ENCODE peak calls at places on chromosomes 2 and 18, in nine cellular contexts. H is COR-L47; O is HuH-7; U is spleen; R is B cell; Q is activated T-helper 1 cell treated with anti-CD3 and anti-CD28 coated beads, Interleukin-12 subunit alpha, Interleukin-12 subunit beta, Interleukin-2, Interleukin-4 antibody, amounts not matched to agents 30 ng/mL and 10 ng/mL and 1 ng/mL, durations not matched to agents 14 hours and 24 hours and 36 hours; M is iris pigment epithelial cell; P is hippocampal formation; B is activated T-cell treated with anti-CD3 and anti-CD28 coated beads for 1 hour. F is an unnamed sample.

GRCh38 chr2:143903172-143903856 is 616.6 kb downstream of the ZEB2 start:
- DNase-seq in H (no peak), O (no peak), U (no peak), R (no peak), Q (no peak), M (peak), P (no peak), B (no peak), F (no peak)

GRCh38 chr2:172285010-172285621 is 142.3 kb upstream of the ITGA6 start:
- DNase-seq in H (no peak), O (no peak), U (no peak), R (no peak), Q (no peak), M (peak), P (peak), B (no peak), F (peak)

GRCh38 chr2:159226059-159226461 is 60.4 kb downstream of the WDSUB1 start:
- DNase-seq in H (no peak), O (no peak), U (no peak), R (no peak), Q (no peak), M (peak), P (no peak), B (no peak), F (no peak)

GRCh38 chr2:209596275-209596674 is 172.4 kb downstream of the MAP2 start:
- DNase-seq in H (no peak), O (no peak), U (no peak), R (no peak), Q (no peak), M (no peak), P (no peak), B (no peak), F (no peak)

GRCh38 chr2:241777686-241778627 is 1.3 kb downstream of the GAL3ST2 start:
- DNase-seq in H (no peak), O (no peak), U (peak), R (no peak), Q (no peak), M (no peak), P (no peak), B (no peak), F (no peak)

GRCh38 chr18:13377496-13377895 is 158.9 kb downstream of the LDLRAD4 start:
- DNase-seq in H (no peak), O (no peak), U (no peak), R (no peak), Q (peak), M (peak), P (no peak), B (no peak), F (no peak)

GRCh38 chr2:48112911-48113687 is 206.8 kb upstream of the FBXO11 start:
- DNase-seq in H (no peak), O (no peak), U (no peak), R (no peak), Q (no peak), M (peak), P (no peak), B (no peak), F (no peak)

GRCh38 chr18:69958422-69958821 is 10.7 kb upstream of the CD226 start:
- DNase-seq in H (no peak), O (no peak), U (no peak), R (no peak), Q (no peak), M (no peak), P (no peak), B (no peak), F (no peak)

GRCh38 chr2:143819190-143819735 is 690.0 kb downstream of the ARHGAP15 start:
- DNase-seq in H (no peak), O (no peak), U (no peak), R (no peak), Q (no peak), M (no peak), P (no peak), B (no peak), F (no peak)

GRCh38 chr2:5195636-5196035 is 496.5 kb upstream of the SOX11 start:
- DNase-seq in H (no peak), O (no peak), U (no peak), R (no peak), Q (no peak), M (no peak), P (no peak), B (no peak), F (no peak)

GRCh38 chr2:177180269-177181021 is 32.1 kb upstream of the HNRNPA3 start:
- DNase-seq in H (no peak), O (no peak), U (no peak), R (no peak), Q (no peak), M (no peak), P (no peak), B (no peak), F (no peak)

GRCh38 chr2:34261701-34262100 is 662.6 kb upstream of the FAM98A start:
- DNase-seq in H (no peak), O (no peak), U (no peak), R (no peak), Q (no peak), M (no peak), P (no peak), B (no peak), F (no peak)

GRCh38 chr2:20018576-20019152 is 6.2 kb upstream of the MATN3 start:
- DNase-seq in H (no peak), O (no peak), U (no peak), R (no peak), Q (no peak), M (no peak), P (no peak), B (no peak), F (no peak)

GRCh38 chr2:60710707-60711106 is 45.4 kb upstream of the PAPOLG start:
- DNase-seq in H (no peak), O (no peak), U (no peak), R (no peak), Q (no peak), M (peak), P (peak), B (no peak), F (peak)

GRCh38 chr2:158357122-158357521 is 99.4 kb downstream of the CCDC148 start:
- DNase-seq in H (no peak), O (no peak), U (no peak), R (no peak), Q (no peak), M (no peak), P (no peak), B (no peak), F (no peak)

GRCh38 chr2:58042486-58042970 is 4.1 kb upstream of the VRK2 start:
- DNase-seq in H (peak), O (no peak), U (no peak), R (no peak), Q (no peak), M (peak), P (no peak), B (no peak), F (no peak)

GRCh38 chr2:86809481-86810121 is 18.9 kb upstream of the CD8A start:
- DNase-seq in H (no peak), O (peak), U (no peak), R (no peak), Q (no peak), M (no peak), P (no peak), B (no peak), F (no peak)

GRCh38 chr2:186460465-186460864 is 25.6 kb upstream of the ZC3H15 start:
- DNase-seq in H (peak), O (no peak), U (no peak), R (no peak), Q (no peak), M (peak), P (no peak), B (no peak), F (no peak)

GRCh38 chr2:174035981-174036742 is 71.0 kb upstream of the SP3 start:
- DNase-seq in H (no peak), O (no peak), U (no peak), R (peak), Q (no peak), M (peak), P (no peak), B (no peak), F (no peak)

GRCh38 chr18:48975817-48976649 is 25.3 kb upstream of the SMAD7 start:
- DNase-seq in H (peak), O (no peak), U (peak), R (no peak), Q (peak), M (peak), P (no peak), B (peak), F (peak)

GRCh38 chr2:128494307-128494639 is 175.6 kb upstream of the HS6ST1 start:
- DNase-seq in H (no peak), O (no peak), U (no peak), R (no peak), Q (no peak), M (no peak), P (no peak), B (no peak), F (no peak)

GRCh38 chr2:175030380-175031271 is 25.4 kb upstream of the CHN1 start:
- DNase-seq in H (peak), O (peak), U (no peak), R (no peak), Q (no peak), M (peak), P (no peak), B (no peak), F (no peak)

GRCh38 chr18:23504720-23505119 is 1.4 kb downstream of the RMC1 start:
- DNase-seq in H (no peak), O (no peak), U (no peak), R (no peak), Q (no peak), M (no peak), P (no peak), B (no peak), F (no peak)

GRCh38 chr2:113872201-113872600 is 17.7 kb upstream of the ACTR3 start:
- DNase-seq in H (no peak), O (no peak), U (no peak), R (no peak), Q (no peak), M (peak), P (no peak), B (no peak), F (no peak)

GRCh38 chr2:189798312-189799029 is 14.2 kb downstream of the PMS1 start:
- DNase-seq in H (peak), O (no peak), U (no peak), R (no peak), Q (no peak), M (peak), P (peak), B (no peak), F (peak)

GRCh38 chr18:49784427-49785185 is 28.7 kb downstream of the ACAA2 start:
- DNase-seq in H (no peak), O (no peak), U (no peak), R (no peak), Q (no peak), M (peak), P (no peak), B (no peak), F (no peak)

GRCh38 chr2:75587954-75588587 is 27.3 kb upstream of the EVA1A start:
- DNase-seq in H (no peak), O (no peak), U (no peak), R (no peak), Q (no peak), M (peak), P (no peak), B (no peak), F (no peak)

GRCh38 chr2:111705711-111706323 is 178.2 kb downstream of the ANAPC1 start:
- DNase-seq in H (no peak), O (no peak), U (no peak), R (peak), Q (peak), M (peak), P (no peak), B (peak), F (no peak)

GRCh38 chr2:695111-695510 is 17.9 kb upstream of the TMEM18 start:
- DNase-seq in H (no peak), O (no peak), U (peak), R (no peak), Q (no peak), M (no peak), P (no peak), B (no peak), F (no peak)

GRCh38 chr2:227834423-227834822 is 20.8 kb downstream of the CCL20 start:
- DNase-seq in H (no peak), O (no peak), U (no peak), R (no peak), Q (no peak), M (no peak), P (no peak), B (no peak), F (no peak)

GRCh38 chr2:219029829-219030165 is 11.5 kb downstream of the CFAP65 start:
- DNase-seq in H (peak), O (peak), U (peak), R (peak), Q (peak), M (peak), P (peak), B (peak), F (peak)

GRCh38 chr2:197052371-197052770 is 125.9 kb upstream of the PGAP1 start:
- DNase-seq in H (peak), O (no peak), U (no peak), R (no peak), Q (no peak), M (no peak), P (no peak), B (no peak), F (no peak)

GRCh38 chr2:219207884-219208740 is 1.5 kb downstream of the ZFAND2B start:
- DNase-seq in H (no peak), O (no peak), U (peak), R (no peak), Q (no peak), M (peak), P (no peak), B (no peak), F (no peak)

GRCh38 chr2:111160758-111161157 is 40.0 kb downstream of the BCL2L11 start:
- DNase-seq in H (no peak), O (no peak), U (no peak), R (no peak), Q (no peak), M (peak), P (no peak), B (no peak), F (no peak)